ENCODE peak calls at places on chromosomes 12 and 14, in six cellular contexts. M is tibial artery; P is CD4-positive, CD25-positive, alpha-beta regulatory T cell; V is upper lobe of left lung; C is naive thymus-derived CD4-positive, alpha-beta T cell; F is MG63. E is an unnamed sample.

GRCh38 chr12:52285172-52285745 is 6.1 kb downstream of the KRT81 start:
- DNase-seq in F (peak; percentile 68), P (no peak), C (no peak), V (no peak), M (no peak), E (no peak)

GRCh38 chr12:103839893-103840292 is 1.1 kb downstream of the NT5DC3 start:
- DNase-seq in M (no peak), F (no peak), V (no peak), C (no peak), P (no peak), E (no peak)

GRCh38 chr14:106268013-106268727 is 741.8 kb downstream of the TMEM121 start:
- DNase-seq in M (no peak), C (peak; percentile 67), P (peak; percentile 82), F (peak; percentile 8), V (peak; percentile 49), E (peak; percentile 28)

GRCh38 chr12:63752283-63752682 is 27.4 kb upstream of the RXYLT1 start:
- DNase-seq in M (no peak), F (no peak), P (peak; percentile 26), C (no peak), V (no peak), E (no peak)

GRCh38 chr14:96253140-96253539 is 2.9 kb upstream of the BDKRB1 start:
- DNase-seq in F (peak; percentile 86), C (no peak), V (no peak), M (no peak), P (no peak), E (no peak)

GRCh38 chr12:46825526-46826414 is at the start of gene SLC38A4:
- DNase-seq in C (no peak), M (peak; percentile 65), F (peak; percentile 55), V (peak; percentile 22), P (no peak), E (peak; percentile 24)

GRCh38 chr12:53185582-53186153 is 4.9 kb upstream of the CSAD start:
- DNase-seq in F (no peak), P (no peak), C (no peak), M (no peak), V (no peak), E (no peak)

GRCh38 chr12:28415755-28416154 is 225.5 kb downstream of the CCDC91 start:
- DNase-seq in C (no peak), P (no peak), V (no peak), F (no peak), M (no peak), E (no peak)

GRCh38 chr14:68684466-68685418 is 108.1 kb downstream of the ZFP36L1 start:
- DNase-seq in F (no peak), V (no peak), C (no peak), P (no peak), M (peak; percentile 57), E (no peak)

GRCh38 chr12:23133471-23133870 is 508.5 kb downstream of the ETNK1 start:
- DNase-seq in C (no peak), M (no peak), P (no peak), V (no peak), F (no peak), E (no peak)

GRCh38 chr12:53169644-53170043 is 10.9 kb upstream of the ZNF740 start:
- DNase-seq in P (no peak), C (peak; percentile 15), M (no peak), V (no peak), F (no peak), E (no peak)

GRCh38 chr14:47567273-47567672 is 108.1 kb downstream of the MDGA2 start:
- DNase-seq in C (no peak), F (no peak), M (no peak), V (no peak), P (no peak), E (no peak)

GRCh38 chr14:76977793-76978730 is 50.4 kb downstream of the IRF2BPL start:
- DNase-seq in C (peak; percentile 81), P (peak; percentile 88), F (no peak), V (peak; percentile 84), M (peak; percentile 78), E (no peak)

GRCh38 chr12:108649668-108650067 is 16.0 kb upstream of the SELPLG start:
- DNase-seq in V (no peak), P (no peak), C (no peak), F (peak; percentile 89), M (no peak), E (no peak)

GRCh38 chr12:131948166-131948712 is 1.5 kb upstream of the EP400 start:
- DNase-seq in F (no peak), V (no peak), M (peak; percentile 21), C (no peak), P (no peak), E (no peak)

GRCh38 chr12:24499151-24500146 is 449.5 kb downstream of the BCAT1 start:
- DNase-seq in P (no peak), F (peak; percentile 4), V (no peak), M (no peak), C (no peak), E (no peak)

GRCh38 chr12:96876966-96877365 is 30.1 kb upstream of the NEDD1 start:
- DNase-seq in C (no peak), P (no peak), M (no peak), V (no peak), F (peak; percentile 28), E (no peak)

GRCh38 chr12:38162013-38162412 is 154.6 kb upstream of the ALG10B start:
- DNase-seq in P (no peak), M (no peak), F (no peak), C (no peak), V (no peak), E (no peak)

GRCh38 chr14:47208434-47208833 is 467.0 kb downstream of the MDGA2 start:
- DNase-seq in C (no peak), M (no peak), P (no peak), V (no peak), F (no peak), E (no peak)

GRCh38 chr12:78918221-78918620 is 53.6 kb downstream of the SYT1 start:
- DNase-seq in C (no peak), V (no peak), M (no peak), P (no peak), F (peak; percentile 12), E (no peak)

GRCh38 chr12:99027491-99027890 is 382.4 kb downstream of the APAF1 start:
- DNase-seq in C (no peak), V (no peak), M (no peak), F (no peak), P (no peak), E (peak; percentile 3)

GRCh38 chr12:44875417-44875953 is 630 bp downstream of the NELL2 start:
- DNase-seq in P (no peak), F (no peak), V (no peak), C (peak; percentile 23), M (no peak), E (peak; percentile 23)

GRCh38 chr12:78970041-78970440 is 105.5 kb downstream of the SYT1 start:
- DNase-seq in V (no peak), C (no peak), F (no peak), M (no peak), P (no peak), E (no peak)

GRCh38 chr14:61742383-61742782 is 19.8 kb upstream of the SNAPC1 start:
- DNase-seq in M (no peak), F (no peak), P (no peak), V (no peak), C (no peak), E (no peak)
- H3K36me3 ChIP-seq in M (peaks cover 74% of the 10 kb centered on the region), F (peaks cover 72% of the 10 kb centered on the region), P (peaks cover 49% of the 10 kb centered on the region), V (peaks cover 36% of the 10 kb centered on the region), C (peaks cover 83% of the 10 kb centered on the region), E (peaks cover 8% of the 10 kb centered on the region)

GRCh38 chr12:124971603-124972002 is 17.3 kb downstream of the DHX37 start:
- DNase-seq in F (no peak), M (no peak), P (no peak), C (no peak), V (no peak), E (no peak)
- H3K36me3 ChIP-seq in F (peaks cover 23% of the 10 kb centered on the region), M (peaks cover 99% of the 10 kb centered on the region), P (peaks cover 59% of the 10 kb centered on the region), C (peaks cover 83% of the 10 kb centered on the region), V (peaks cover 75% of the 10 kb centered on the region), E (peaks cover 31% of the 10 kb centered on the region)

DNA sequence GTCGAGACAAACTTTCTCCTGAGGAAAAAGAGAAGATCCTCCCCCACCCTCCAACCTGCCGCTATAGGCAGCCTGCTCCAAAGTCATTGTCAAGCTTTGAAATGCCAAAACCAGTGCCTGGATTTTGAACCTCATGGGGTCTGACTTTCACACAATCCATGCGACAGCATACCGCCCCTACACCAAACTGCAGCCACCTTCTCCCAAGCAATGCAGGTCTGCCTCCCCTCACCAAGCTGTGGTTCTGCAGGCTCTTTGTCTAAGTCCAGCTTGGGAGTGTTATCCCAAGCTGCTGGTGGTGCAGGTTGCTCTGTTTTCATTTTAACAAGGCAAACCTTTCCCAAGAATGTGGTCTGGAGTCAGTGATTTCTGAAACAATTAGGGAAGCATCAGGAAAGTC is 12.4 kb downstream of the TBX5 start:
- DNase-seq in F (no peak), V (no peak), M (no peak), C (no peak), P (no peak), E (no peak)
- H3K36me3 ChIP-seq in F (no peaks in the 10 kb centered on the region), V (no peaks in the 10 kb centered on the region), M (no peaks in the 10 kb centered on the region), C (no peaks in the 10 kb centered on the region), P (no peaks in the 10 kb centered on the region), E (no peaks in the 10 kb centered on the region)

GRCh38 chr12:49800421-49801140 is 27.6 kb downstream of the NCKAP5L start:
- DNase-seq in V (no peak), P (no peak), F (no peak), M (no peak), C (no peak), E (peak; percentile 38)
- H3K36me3 ChIP-seq in V (peaks cover 84% of the 10 kb centered on the region), P (peaks cover 3% of the 10 kb centered on the region), F (peaks cover 3% of the 10 kb centered on the region), M (peaks cover 100% of the 10 kb centered on the region), C (peaks cover 69% of the 10 kb centered on the region), E (peaks cover 6% of the 10 kb centered on the region)

DNA sequence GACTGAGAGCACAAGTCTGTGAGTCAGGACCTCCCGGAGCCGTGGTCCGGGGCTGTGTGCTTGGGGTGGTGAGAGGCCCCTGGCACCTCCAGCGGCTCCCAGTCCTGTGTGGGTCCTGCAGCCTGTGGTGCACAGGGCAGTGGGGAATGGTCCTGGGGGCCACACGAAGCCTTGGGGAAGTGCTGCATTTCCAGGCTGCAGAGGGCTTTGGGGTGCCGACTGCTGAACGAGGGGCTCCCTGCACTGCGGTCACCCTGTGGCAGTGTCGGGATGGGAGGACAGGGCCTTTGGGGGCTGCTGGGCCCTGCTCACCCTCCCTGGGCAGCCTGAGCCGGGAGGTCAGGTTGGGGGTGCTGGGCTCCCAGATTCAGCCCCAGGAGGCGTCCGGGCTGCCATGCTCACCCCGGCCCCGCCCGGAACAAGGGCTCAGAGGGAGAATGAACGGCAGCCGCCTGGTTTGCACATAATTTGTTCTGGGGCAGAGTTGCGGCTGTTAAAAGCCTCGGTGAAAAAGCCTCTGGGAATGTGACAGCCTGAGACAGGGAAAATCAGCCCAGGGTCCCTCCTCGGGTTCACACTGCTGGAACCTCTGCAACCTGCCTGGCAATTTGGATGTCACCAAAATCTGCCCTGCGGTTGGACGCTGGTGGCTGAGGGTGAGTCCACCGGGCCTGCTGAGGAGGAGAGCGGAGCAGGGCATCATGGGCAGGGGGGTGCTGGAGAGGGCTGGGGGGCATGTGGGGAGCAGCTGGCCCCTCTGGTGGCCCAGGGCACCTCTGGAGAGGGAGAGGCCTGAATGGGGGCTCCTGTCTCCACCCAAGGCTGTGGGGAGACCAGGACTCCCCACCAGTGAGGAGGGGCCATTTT is 109.2 kb downstream of the KIF26A start:
- DNase-seq in P (no peak), F (no peak), M (peak; percentile 50), V (peak; percentile 11), C (no peak), E (no peak)
- H3K36me3 ChIP-seq in P (no peaks in the 10 kb centered on the region), F (no peaks in the 10 kb centered on the region), M (no peaks in the 10 kb centered on the region), V (no peaks in the 10 kb centered on the region), C (no peaks in the 10 kb centered on the region), E (no peaks in the 10 kb centered on the region)

GRCh38 chr12:50787618-50788017 is 23.7 kb downstream of the ATF1 start:
- DNase-seq in M (no peak), P (no peak), F (no peak), V (no peak), C (no peak), E (no peak)
- H3K36me3 ChIP-seq in M (peaks cover 8% of the 10 kb centered on the region), P (peaks cover 11% of the 10 kb centered on the region), F (peaks cover 34% of the 10 kb centered on the region), V (no peaks in the 10 kb centered on the region), C (peaks cover 21% of the 10 kb centered on the region), E (no peaks in the 10 kb centered on the region)

E was measured in small intestine.